ENCODE peak calls at places on chromosomes 2 and 18, in four cellular contexts. E is adrenal gland; I is choroid plexus epithelial cell; B is CD4-positive, alpha-beta T cell. N is an unnamed sample.

GRCh38 chr18:57054891-57055290 is 92.0 kb upstream of the BOD1L2 start:
- DNase-seq in E (no peak), I (no peak), B (no peak), N (no peak)

GRCh38 chr2:226802573-226802972 is 3.0 kb upstream of the IRS1 start:
- DNase-seq in E (no peak), I (peak), B (no peak), N (peak)

GRCh38 chr2:84919885-84920580 is 14.6 kb downstream of the TMSB10 start:
- DNase-seq in E (peak), I (peak), B (no peak), N (no peak)

GRCh38 chr2:203328735-203329549 is 748 bp downstream of the ABI2 start:
- DNase-seq in E (peak), I (peak), B (peak), N (no peak)

GRCh38 chr2:2871480-2872308 is 505.9 kb downstream of the EIPR1 start:
- DNase-seq in E (no peak), I (no peak), B (no peak), N (no peak)

GRCh38 chr2:219739061-219739460 is 111.6 kb downstream of the SLC4A3 start:
- DNase-seq in E (no peak), I (no peak), B (no peak), N (no peak)

GRCh38 chr18:75226956-75227316 is 16.3 kb downstream of the TSHZ1 start:
- DNase-seq in E (no peak), I (no peak), B (no peak), N (no peak)

GRCh38 chr2:133362061-133362476 is 206.2 kb downstream of the NCKAP5 start:
- DNase-seq in E (no peak), I (peak), B (no peak), N (no peak)

GRCh38 chr18:32081881-32082280 is 9.8 kb upstream of the RNF138 start:
- DNase-seq in E (no peak), I (no peak), B (no peak), N (no peak)

GRCh38 chr2:98895221-98895620 is 40.8 kb downstream of the CRACDL start:
- DNase-seq in E (peak), I (no peak), B (no peak), N (no peak)

GRCh38 chr2:11513319-11513718 is 20.5 kb upstream of the GREB1 start:
- DNase-seq in E (no peak), I (no peak), B (no peak), N (no peak)

GRCh38 chr18:47736376-47737140 is 193.9 kb downstream of the SMAD2 start:
- DNase-seq in E (peak), I (no peak), B (no peak), N (no peak)

GRCh38 chr2:191626497-191627151 is 51.3 kb upstream of the NABP1 start:
- DNase-seq in E (no peak), I (peak), B (no peak), N (no peak)

GRCh38 chr2:235695602-235695895 is 201.7 kb downstream of the AGAP1 start:
- DNase-seq in E (no peak), I (no peak), B (no peak), N (no peak)

GRCh38 chr2:86284401-86284841 is 53.0 kb downstream of the REEP1 start:
- DNase-seq in E (peak), I (no peak), B (no peak), N (no peak)

GRCh38 chr2:176854062-176854461 is 358.5 kb upstream of the HNRNPA3 start:
- DNase-seq in E (no peak), I (no peak), B (no peak), N (no peak)

GRCh38 chr2:37232131-37232933 is 874 bp downstream of the NDUFAF7 start:
- DNase-seq in E (peak), I (no peak), B (no peak), N (peak)

GRCh38 chr2:40302751-40303150 is 149.1 kb downstream of the SLC8A1 start:
- DNase-seq in E (no peak), I (no peak), B (no peak), N (no peak)

GRCh38 chr2:151729837-151730236 is 4.4 kb downstream of the NEB start:
- DNase-seq in E (no peak), I (no peak), B (no peak), N (no peak)
- TF ChIP-seq CTCF in E (no peak), I (no peak), B (no peak), N (no peak)

GRCh38 chr18:48779462-48779861 is 171.3 kb downstream of the SMAD7 start:
- DNase-seq in E (no peak), I (no peak), B (no peak), N (no peak)

GRCh38 chr18:48776641-48777025 is 174.1 kb downstream of the SMAD7 start:
- DNase-seq in E (no peak), I (no peak), B (no peak), N (no peak)

GRCh38 chr18:48777737-48778111 is 173.0 kb downstream of the SMAD7 start:
- DNase-seq in E (no peak), I (peak), B (no peak), N (no peak)

GRCh38 chr18:48777026-48777736 is 173.6 kb downstream of the SMAD7 start:
- DNase-seq in E (peak), I (peak), B (peak), N (peak)

DNA sequence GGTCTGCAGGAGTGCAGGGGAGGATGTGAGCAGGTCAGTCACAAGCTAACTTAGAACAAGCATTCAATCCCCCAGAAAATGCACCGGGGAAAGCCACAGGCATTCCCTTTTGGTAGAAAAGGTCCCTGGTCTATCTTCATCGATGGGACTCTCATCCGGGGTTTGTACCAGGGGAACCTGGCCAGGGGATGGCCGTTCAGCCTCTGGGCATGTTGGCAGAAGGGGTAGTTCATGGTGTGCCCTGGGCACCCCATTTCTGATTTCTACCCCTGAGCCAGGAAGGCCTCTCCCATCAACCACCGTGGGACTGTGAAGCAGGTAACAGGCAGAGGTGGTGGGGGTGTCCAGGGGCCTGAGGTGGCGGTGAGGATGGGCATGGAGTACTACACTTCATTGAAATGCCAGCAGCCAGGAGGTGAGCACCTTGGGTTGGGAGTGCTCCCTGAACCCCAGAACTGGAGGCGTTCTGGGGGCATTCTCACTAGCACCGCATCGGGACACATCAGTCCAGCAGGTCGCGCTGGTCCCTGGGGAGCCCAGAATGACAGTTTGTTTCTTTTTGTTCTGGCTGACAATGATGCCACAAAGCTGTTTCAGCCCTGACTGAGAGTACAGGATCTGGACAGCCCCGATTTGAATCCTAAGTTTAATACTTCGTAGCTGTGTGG is 172.3 kb downstream of the SMAD7 start:
- DNase-seq in E (no peak), I (no peak), B (no peak), N (no peak)
- TF ChIP-seq CTCF in E (no peak), I (no peak), B (no peak), N (no peak)

DNA sequence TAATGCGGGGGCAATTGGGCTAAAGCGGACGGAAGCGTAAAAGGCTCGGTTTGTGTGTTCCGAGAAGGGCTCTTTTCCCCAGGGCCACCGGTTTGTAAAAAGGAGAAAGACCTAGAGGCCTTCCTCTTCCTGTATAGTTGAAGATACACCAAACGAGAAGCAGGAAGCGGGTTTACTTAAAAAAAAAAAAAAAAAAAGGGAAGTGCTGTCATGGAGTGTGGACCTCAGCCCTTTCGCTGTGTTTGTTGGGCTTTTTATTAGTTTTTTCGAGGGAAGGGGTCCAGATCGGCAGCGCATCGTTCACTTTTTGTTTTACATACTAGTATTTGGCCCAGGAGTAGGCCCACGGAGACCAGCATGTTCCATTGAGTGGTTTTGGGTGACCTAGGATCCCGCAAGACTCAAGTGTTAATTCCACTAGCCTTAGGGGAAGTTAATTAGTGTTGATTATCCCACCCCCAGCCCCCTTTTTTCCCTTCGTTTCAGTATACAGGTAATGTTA is 669 bp downstream of the ACTR2 start:
- DNase-seq in E (no peak), I (peak), B (no peak), N (peak)
- TF ChIP-seq CTCF in E (no peak), I (no peak), B (no peak), N (no peak)

GRCh38 chr2:57376985-57377384 is 669.6 kb upstream of the VRK2 start:
- DNase-seq in E (no peak), I (peak), B (no peak), N (peak)
- TF ChIP-seq CTCF in E (no peak), I (peak), B (no peak), N (peak)

GRCh38 chr18:44453505-44453904 is 227.2 kb upstream of the SETBP1 start:
- DNase-seq in E (no peak), I (no peak), B (no peak), N (no peak)

GRCh38 chr18:44464401-44465185 is 216.1 kb upstream of the SETBP1 start:
- DNase-seq in E (no peak), I (peak), B (no peak), N (no peak)

GRCh38 chr18:44458777-44459176 is 221.9 kb upstream of the SETBP1 start:
- DNase-seq in E (no peak), I (peak), B (no peak), N (no peak)
- TF ChIP-seq CTCF in E (no peak), I (peak), B (no peak), N (no peak)